ENCODE peak calls at places on chromosome 21, in ten cellular contexts. One of them, this sample, is unnamed.

GRCh38 chr21:31710586-31710985 is 21.3 kb downstream of the SCAF4 start:
- DNase-seq in prostate gland: no peak
- DNase-seq in CD8-positive, alpha-beta T cell: no peak
- DNase-seq in ovary: no peak
- DNase-seq in IMR-90: peak
- DNase-seq in lower lobe of right lung: no peak
- DNase-seq in heart right ventricle: no peak
- DNase-seq in AG04450: peak
- DNase-seq in GM23338: no peak
- DNase-seq in thoracic aorta: no peak
- DNase-seq in this sample: no peak

GRCh38 chr21:46604975-46605758 is at the start of gene S100B:
- DNase-seq in prostate gland: no peak
- DNase-seq in CD8-positive, alpha-beta T cell: no peak
- DNase-seq in ovary: no peak
- DNase-seq in IMR-90: no peak
- DNase-seq in lower lobe of right lung: no peak
- DNase-seq in heart right ventricle: no peak
- DNase-seq in AG04450: no peak
- DNase-seq in GM23338: peak
- DNase-seq in thoracic aorta: no peak
- DNase-seq in this sample: no peak

GRCh38 chr21:25384782-25385181 is 222.5 kb downstream of the MRPL39 start:
- DNase-seq in prostate gland: no peak
- DNase-seq in CD8-positive, alpha-beta T cell: no peak
- DNase-seq in ovary: no peak
- DNase-seq in IMR-90: no peak
- DNase-seq in lower lobe of right lung: no peak
- DNase-seq in heart right ventricle: no peak
- DNase-seq in AG04450: no peak
- DNase-seq in GM23338: no peak
- DNase-seq in thoracic aorta: no peak
- DNase-seq in this sample: no peak

GRCh38 chr21:28550057-28550825 is 442.4 kb downstream of the LTN1 start:
- DNase-seq in prostate gland: no peak
- DNase-seq in CD8-positive, alpha-beta T cell: no peak
- DNase-seq in ovary: no peak
- DNase-seq in IMR-90: peak
- DNase-seq in lower lobe of right lung: no peak
- DNase-seq in heart right ventricle: no peak
- DNase-seq in AG04450: no peak
- DNase-seq in GM23338: no peak
- DNase-seq in thoracic aorta: no peak
- DNase-seq in this sample: no peak

GRCh38 chr21:27425574-27425973 is 458.7 kb upstream of the ADAMTS5 start:
- DNase-seq in prostate gland: no peak
- DNase-seq in CD8-positive, alpha-beta T cell: no peak
- DNase-seq in ovary: no peak
- DNase-seq in IMR-90: peak
- DNase-seq in lower lobe of right lung: no peak
- DNase-seq in heart right ventricle: no peak
- DNase-seq in AG04450: peak
- DNase-seq in GM23338: no peak
- DNase-seq in thoracic aorta: no peak
- DNase-seq in this sample: no peak

GRCh38 chr21:46554431-46555224 is 50.3 kb downstream of the S100B start:
- DNase-seq in prostate gland: no peak
- DNase-seq in CD8-positive, alpha-beta T cell: no peak
- DNase-seq in ovary: no peak
- DNase-seq in IMR-90: no peak
- DNase-seq in lower lobe of right lung: peak
- DNase-seq in heart right ventricle: no peak
- DNase-seq in AG04450: no peak
- DNase-seq in GM23338: no peak
- DNase-seq in thoracic aorta: no peak
- DNase-seq in this sample: no peak

GRCh38 chr21:45295576-45296365 is 8.1 kb upstream of the POFUT2 start:
- DNase-seq in prostate gland: no peak
- DNase-seq in CD8-positive, alpha-beta T cell: no peak
- DNase-seq in ovary: peak
- DNase-seq in IMR-90: peak
- DNase-seq in lower lobe of right lung: peak
- DNase-seq in heart right ventricle: peak
- DNase-seq in AG04450: no peak
- DNase-seq in GM23338: no peak
- DNase-seq in thoracic aorta: no peak
- DNase-seq in this sample: no peak

GRCh38 chr21:44657635-44658183 is at the start of gene KRTAP12-3:
- DNase-seq in prostate gland: no peak
- DNase-seq in CD8-positive, alpha-beta T cell: peak
- DNase-seq in ovary: no peak
- DNase-seq in IMR-90: peak
- DNase-seq in lower lobe of right lung: no peak
- DNase-seq in heart right ventricle: no peak
- DNase-seq in AG04450: no peak
- DNase-seq in GM23338: no peak
- DNase-seq in thoracic aorta: no peak
- DNase-seq in this sample: peak

GRCh38 chr21:45480701-45481500 is 61.3 kb downstream of the SLC19A1 start:
- DNase-seq in prostate gland: no peak
- DNase-seq in CD8-positive, alpha-beta T cell: no peak
- DNase-seq in ovary: no peak
- DNase-seq in IMR-90: no peak
- DNase-seq in lower lobe of right lung: no peak
- DNase-seq in heart right ventricle: no peak
- DNase-seq in AG04450: no peak
- DNase-seq in GM23338: no peak
- DNase-seq in thoracic aorta: no peak
- DNase-seq in this sample: no peak

GRCh38 chr21:15604424-15604823 is 125.4 kb upstream of the USP25 start:
- DNase-seq in prostate gland: no peak
- DNase-seq in CD8-positive, alpha-beta T cell: no peak
- DNase-seq in ovary: no peak
- DNase-seq in IMR-90: peak
- DNase-seq in lower lobe of right lung: no peak
- DNase-seq in heart right ventricle: no peak
- DNase-seq in AG04450: no peak
- DNase-seq in GM23338: peak
- DNase-seq in thoracic aorta: no peak
- DNase-seq in this sample: no peak

DNA sequence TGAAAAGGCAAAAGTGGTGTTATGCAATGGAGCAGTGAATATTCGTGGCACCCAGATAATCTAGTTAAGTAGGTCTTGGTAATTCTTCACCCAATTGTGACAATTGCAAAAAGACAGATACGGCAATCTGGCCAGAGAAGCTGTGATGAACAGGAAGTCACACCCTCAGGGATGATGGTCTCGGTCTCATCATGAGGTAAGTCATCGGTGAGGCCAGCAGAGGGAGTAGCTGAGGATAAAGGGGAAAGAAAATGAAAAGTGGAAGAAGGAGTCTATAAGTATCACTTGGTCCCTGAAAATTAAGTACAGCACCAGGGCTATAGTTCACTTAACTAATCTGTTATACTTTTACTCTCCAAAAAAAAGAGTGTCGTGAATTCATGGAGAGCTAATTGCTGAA is 258.8 kb upstream of the NCAM2 start:
- DNase-seq in prostate gland: no peak
- DNase-seq in CD8-positive, alpha-beta T cell: no peak
- DNase-seq in ovary: no peak
- DNase-seq in IMR-90: no peak
- DNase-seq in lower lobe of right lung: no peak
- DNase-seq in heart right ventricle: no peak
- DNase-seq in AG04450: no peak
- DNase-seq in GM23338: peak
- DNase-seq in thoracic aorta: no peak
- DNase-seq in this sample: no peak
- TF ChIP-seq CTCF in prostate gland: no peak
- TF ChIP-seq CTCF in CD8-positive, alpha-beta T cell: no peak
- TF ChIP-seq CTCF in ovary: no peak
- TF ChIP-seq CTCF in IMR-90: no peak
- TF ChIP-seq CTCF in lower lobe of right lung: no peak
- TF ChIP-seq CTCF in heart right ventricle: no peak
- TF ChIP-seq CTCF in AG04450: no peak
- TF ChIP-seq CTCF in GM23338: peak
- TF ChIP-seq CTCF in thoracic aorta: no peak
- TF ChIP-seq CTCF in this sample: no peak

DNA sequence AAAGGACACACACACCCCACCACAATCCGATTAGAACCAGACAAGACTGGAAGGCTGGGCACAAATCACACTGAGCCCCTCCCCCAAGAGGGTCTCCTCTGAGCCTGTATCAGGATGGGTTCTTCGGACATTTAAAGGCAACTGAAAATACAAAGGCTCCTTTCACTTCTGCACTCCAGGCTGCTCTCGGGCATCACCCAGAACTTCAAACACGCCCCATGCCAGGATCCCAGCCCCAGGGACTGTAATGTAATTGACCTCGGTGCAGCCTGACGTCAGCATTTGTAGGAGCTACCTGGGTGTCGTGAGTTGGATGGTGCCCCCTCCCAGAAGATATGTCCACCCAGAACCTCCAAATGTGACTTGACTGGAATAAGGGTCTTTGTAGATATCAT is 95.3 kb downstream of the PSMG1 start:
- DNase-seq in prostate gland: no peak
- DNase-seq in CD8-positive, alpha-beta T cell: no peak
- DNase-seq in ovary: no peak
- DNase-seq in IMR-90: no peak
- DNase-seq in lower lobe of right lung: no peak
- DNase-seq in heart right ventricle: no peak
- DNase-seq in AG04450: no peak
- DNase-seq in GM23338: no peak
- DNase-seq in thoracic aorta: no peak
- DNase-seq in this sample: no peak
- H3K27ac ChIP-seq in prostate gland: no peak
- H3K27ac ChIP-seq in CD8-positive, alpha-beta T cell: no peak
- H3K27ac ChIP-seq in ovary: no peak
- H3K27ac ChIP-seq in IMR-90: no peak
- H3K27ac ChIP-seq in lower lobe of right lung: no peak
- H3K27ac ChIP-seq in heart right ventricle: peak
- H3K27ac ChIP-seq in AG04450: no peak
- H3K27ac ChIP-seq in GM23338: no peak
- H3K27ac ChIP-seq in thoracic aorta: peak
- H3K27ac ChIP-seq in this sample: no peak

DNA sequence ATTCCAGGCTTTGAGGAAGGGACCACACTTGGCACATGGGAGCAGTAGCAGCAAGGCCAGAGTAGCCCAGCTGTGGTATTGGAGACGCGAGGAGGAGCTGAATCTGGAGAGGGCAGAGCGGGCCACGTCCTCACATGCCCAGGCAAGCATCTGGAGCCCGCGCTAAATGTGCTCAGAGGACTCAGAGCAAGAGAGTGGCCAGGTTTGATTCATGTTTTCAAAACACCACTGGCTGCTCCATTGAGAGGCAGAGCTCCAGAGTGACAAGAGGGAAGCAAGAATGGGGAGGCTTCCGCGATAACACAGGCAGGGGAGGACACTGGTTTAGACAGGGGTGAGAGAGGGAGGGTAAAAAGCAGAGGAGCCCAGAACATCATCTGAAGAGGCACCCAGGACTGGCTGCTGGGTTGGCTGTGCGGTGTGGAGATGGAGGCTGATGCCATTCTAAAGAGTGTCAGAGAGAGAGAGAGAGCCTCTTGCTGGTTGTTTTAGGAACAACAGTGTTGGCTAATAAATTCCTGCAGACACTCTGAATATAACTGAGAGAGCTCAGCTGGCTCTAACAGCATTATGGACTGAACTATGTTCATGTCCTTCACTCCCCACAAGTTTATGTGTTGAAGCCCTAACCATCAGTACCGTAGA is 32.3 kb downstream of the RCAN1 start:
- DNase-seq in prostate gland: peak
- DNase-seq in CD8-positive, alpha-beta T cell: no peak
- DNase-seq in ovary: no peak
- DNase-seq in IMR-90: peak
- DNase-seq in lower lobe of right lung: no peak
- DNase-seq in heart right ventricle: peak
- DNase-seq in AG04450: peak
- DNase-seq in GM23338: peak
- DNase-seq in thoracic aorta: no peak
- DNase-seq in this sample: no peak
- TF ChIP-seq CTCF in prostate gland: no peak
- TF ChIP-seq CTCF in CD8-positive, alpha-beta T cell: no peak
- TF ChIP-seq CTCF in ovary: no peak
- TF ChIP-seq CTCF in IMR-90: peak
- TF ChIP-seq CTCF in lower lobe of right lung: peak
- TF ChIP-seq CTCF in heart right ventricle: peak
- TF ChIP-seq CTCF in AG04450: peak
- TF ChIP-seq CTCF in GM23338: peak
- TF ChIP-seq CTCF in thoracic aorta: peak
- TF ChIP-seq CTCF in this sample: no peak

DNA sequence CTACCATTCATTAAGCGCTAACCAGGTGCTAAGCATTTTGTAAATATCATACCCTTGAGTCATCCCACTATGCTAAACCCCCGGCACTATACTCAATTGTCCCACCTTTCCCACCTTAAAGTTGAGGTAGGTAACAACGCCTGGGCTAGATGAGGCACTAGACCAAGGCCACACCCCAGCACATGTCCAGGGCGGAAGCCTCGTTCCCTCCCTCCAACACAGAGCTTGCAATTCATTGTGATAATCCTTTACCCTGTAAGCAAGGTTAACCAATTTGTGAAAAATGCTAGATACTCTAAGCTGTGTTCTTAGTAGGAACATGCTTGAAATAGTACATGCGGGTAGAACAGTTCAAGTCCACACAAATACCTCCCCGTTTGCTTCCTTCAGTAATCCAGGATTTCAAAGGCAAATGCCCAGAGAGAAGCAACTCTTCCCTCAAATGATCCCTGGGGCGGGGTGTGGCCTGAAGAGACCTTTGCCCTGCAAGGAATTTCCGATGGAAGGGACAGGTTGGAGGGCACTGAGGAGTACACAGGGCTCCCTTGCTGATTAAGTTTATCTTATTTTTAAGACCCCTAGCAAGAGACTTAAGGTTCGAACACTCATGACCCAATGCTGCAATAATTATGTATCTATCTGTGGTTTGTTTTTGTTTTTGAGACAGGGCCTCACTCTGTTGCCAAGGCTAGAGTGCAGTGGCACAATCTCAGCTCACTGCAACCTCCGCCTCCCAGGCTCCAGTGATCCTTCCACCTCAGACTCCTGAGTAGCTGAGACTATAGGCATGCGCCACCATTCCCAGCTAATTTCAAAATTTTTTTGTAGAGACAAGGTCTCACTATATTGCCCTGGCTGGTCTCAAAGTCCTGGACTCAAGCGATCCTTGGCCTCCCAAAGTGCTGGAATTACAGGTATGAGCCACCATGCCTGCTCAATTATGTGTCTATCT is 2.6 kb downstream of the RSPH1 start:
- DNase-seq in prostate gland: no peak
- DNase-seq in CD8-positive, alpha-beta T cell: no peak
- DNase-seq in ovary: no peak
- DNase-seq in IMR-90: no peak
- DNase-seq in lower lobe of right lung: no peak
- DNase-seq in heart right ventricle: no peak
- DNase-seq in AG04450: no peak
- DNase-seq in GM23338: peak
- DNase-seq in thoracic aorta: no peak
- DNase-seq in this sample: no peak
- H3K27ac ChIP-seq in prostate gland: no peak
- H3K27ac ChIP-seq in CD8-positive, alpha-beta T cell: no peak
- H3K27ac ChIP-seq in ovary: no peak
- H3K27ac ChIP-seq in IMR-90: no peak
- H3K27ac ChIP-seq in lower lobe of right lung: no peak
- H3K27ac ChIP-seq in heart right ventricle: no peak
- H3K27ac ChIP-seq in AG04450: no peak
- H3K27ac ChIP-seq in GM23338: no peak
- H3K27ac ChIP-seq in thoracic aorta: no peak
- H3K27ac ChIP-seq in this sample: no peak